ENCODE peak calls at places on chromosomes 13 and 19, in six cellular contexts. One of them, this sample, is unnamed.

GRCh38 chr19:45472557-45473365 is 5.0 kb downstream of the FOSB start:
- DNase-seq in GM12878: no peak
- DNase-seq in HepG2: no peak
- DNase-seq in SK-N-SH: no peak
- DNase-seq in K562: no peak
- DNase-seq in H1: no peak
- DNase-seq in this sample: no peak

GRCh38 chr19:43674630-43674982 is 4.6 kb upstream of the PLAUR start:
- DNase-seq in H1: no peak
- DNase-seq in HepG2: no peak
- DNase-seq in GM12878: no peak
- DNase-seq in SK-N-SH: no peak
- DNase-seq in K562: no peak
- DNase-seq in this sample: no peak

GRCh38 chr19:58498316-58499020 is 13.3 kb downstream of the SLC27A5 start:
- DNase-seq in HepG2: no peak
- DNase-seq in SK-N-SH: no peak
- DNase-seq in H1: no peak
- DNase-seq in K562: peak; percentile 21
- DNase-seq in GM12878: no peak
- DNase-seq in this sample: no peak

GRCh38 chr19:50418186-50419021 is at the start of gene SPIB:
- DNase-seq in HepG2: no peak
- DNase-seq in SK-N-SH: no peak
- DNase-seq in GM12878: no peak
- DNase-seq in K562: no peak
- DNase-seq in H1: no peak
- DNase-seq in this sample: no peak

GRCh38 chr19:28213476-28214082 is 999.4 kb downstream of the UQCRFS1 start:
- DNase-seq in K562: peak; percentile 23
- DNase-seq in GM12878: no peak
- DNase-seq in HepG2: no peak
- DNase-seq in SK-N-SH: peak; percentile 22
- DNase-seq in H1: no peak
- DNase-seq in this sample: no peak

GRCh38 chr19:23800281-23800680 is 41.6 kb upstream of the ZNF681 start:
- DNase-seq in GM12878: no peak
- DNase-seq in H1: no peak
- DNase-seq in HepG2: no peak
- DNase-seq in SK-N-SH: no peak
- DNase-seq in K562: no peak
- DNase-seq in this sample: no peak

GRCh38 chr19:8515317-8515716 is 1.4 kb upstream of the ZNF414 start:
- DNase-seq in HepG2: no peak
- DNase-seq in GM12878: no peak
- DNase-seq in H1: no peak
- DNase-seq in K562: peak; percentile 54
- DNase-seq in SK-N-SH: no peak
- DNase-seq in this sample: peak; percentile 92

GRCh38 chr13:94620286-94620896 is 18.7 kb downstream of the GPR180 start:
- DNase-seq in GM12878: no peak
- DNase-seq in H1: no peak
- DNase-seq in K562: peak; percentile 68
- DNase-seq in SK-N-SH: peak; percentile 49
- DNase-seq in HepG2: peak; percentile 39
- DNase-seq in this sample: no peak

GRCh38 chr13:87527036-87527435 is 144.1 kb upstream of the SLITRK5 start:
- DNase-seq in H1: no peak
- DNase-seq in GM12878: no peak
- DNase-seq in HepG2: no peak
- DNase-seq in SK-N-SH: no peak
- DNase-seq in K562: no peak
- DNase-seq in this sample: no peak

GRCh38 chr13:29922281-29922821 is 71.9 kb upstream of the UBL3 start:
- DNase-seq in GM12878: no peak
- DNase-seq in K562: no peak
- DNase-seq in HepG2: no peak
- DNase-seq in SK-N-SH: no peak
- DNase-seq in H1: no peak
- DNase-seq in this sample: no peak

GRCh38 chr19:38729653-38730469 is 14.4 kb downstream of the CAPN12 start:
- DNase-seq in GM12878: no peak
- DNase-seq in HepG2: peak; percentile 57
- DNase-seq in K562: peak; percentile 87
- DNase-seq in SK-N-SH: peak; percentile 91
- DNase-seq in H1: peak; percentile 54
- DNase-seq in this sample: peak; percentile 66

GRCh38 chr19:45216677-45217076 is 28.5 kb downstream of the EXOC3L2 start:
- DNase-seq in SK-N-SH: no peak
- DNase-seq in K562: no peak
- DNase-seq in H1: no peak
- DNase-seq in HepG2: no peak
- DNase-seq in GM12878: no peak
- DNase-seq in this sample: no peak

GRCh38 chr19:18776288-18776594 is 14.9 kb downstream of the COMP start:
- DNase-seq in K562: peak; percentile 38
- DNase-seq in SK-N-SH: no peak
- DNase-seq in H1: no peak
- DNase-seq in HepG2: no peak
- DNase-seq in GM12878: no peak
- DNase-seq in this sample: no peak

GRCh38 chr19:18699403-18700054 is 16.0 kb downstream of the CRTC1 start:
- DNase-seq in HepG2: no peak
- DNase-seq in K562: peak; percentile 47
- DNase-seq in GM12878: no peak
- DNase-seq in H1: no peak
- DNase-seq in SK-N-SH: no peak
- DNase-seq in this sample: no peak

GRCh38 chr19:40831502-40832430 is 18.5 kb downstream of the CYP2A6 start:
- DNase-seq in HepG2: peak; percentile 96
- DNase-seq in H1: no peak
- DNase-seq in K562: peak; percentile 30
- DNase-seq in GM12878: no peak
- DNase-seq in SK-N-SH: no peak
- DNase-seq in this sample: peak; percentile 87

GRCh38 chr19:38985262-38985661 is 9.7 kb upstream of the FBXO17 start:
- DNase-seq in SK-N-SH: no peak
- DNase-seq in HepG2: no peak
- DNase-seq in K562: no peak
- DNase-seq in H1: no peak
- DNase-seq in GM12878: no peak
- DNase-seq in this sample: no peak

GRCh38 chr13:25141042-25141441 is 31.0 kb downstream of the AMER2 start:
- DNase-seq in K562: no peak
- DNase-seq in H1: no peak
- DNase-seq in GM12878: no peak
- DNase-seq in SK-N-SH: no peak
- DNase-seq in HepG2: no peak
- DNase-seq in this sample: no peak

GRCh38 chr19:47232422-47233211 is 1.6 kb upstream of the BBC3 start:
- DNase-seq in K562: no peak
- DNase-seq in H1: no peak
- DNase-seq in SK-N-SH: no peak
- DNase-seq in GM12878: no peak
- DNase-seq in HepG2: no peak
- DNase-seq in this sample: no peak

GRCh38 chr19:8552810-8553209 is 24.4 kb downstream of the MYO1F start:
- DNase-seq in HepG2: peak; percentile 58
- DNase-seq in K562: peak; percentile 69
- DNase-seq in H1: peak; percentile 10
- DNase-seq in SK-N-SH: peak; percentile 79
- DNase-seq in GM12878: no peak
- DNase-seq in this sample: no peak

GRCh38 chr19:7196721-7197168 is 97.5 kb downstream of the INSR start:
- DNase-seq in H1: no peak
- DNase-seq in HepG2: no peak
- DNase-seq in GM12878: no peak
- DNase-seq in SK-N-SH: no peak
- DNase-seq in K562: no peak
- DNase-seq in this sample: no peak

GRCh38 chr19:48728882-48729645 is 9.5 kb upstream of the MAMSTR start:
- DNase-seq in K562: no peak
- DNase-seq in GM12878: no peak
- DNase-seq in H1: no peak
- DNase-seq in SK-N-SH: no peak
- DNase-seq in HepG2: no peak
- DNase-seq in this sample: no peak

GRCh38 chr13:29301027-29301426 is 294.5 kb downstream of the SLC7A1 start:
- DNase-seq in GM12878: no peak
- DNase-seq in HepG2: no peak
- DNase-seq in SK-N-SH: no peak
- DNase-seq in K562: no peak
- DNase-seq in H1: peak; percentile 15
- DNase-seq in this sample: no peak

GRCh38 chr19:2032296-2032941 is 16.9 kb upstream of the BTBD2 start:
- DNase-seq in HepG2: no peak
- DNase-seq in H1: no peak
- DNase-seq in SK-N-SH: peak; percentile 91
- DNase-seq in K562: no peak
- DNase-seq in GM12878: no peak
- DNase-seq in this sample: peak; percentile 81

GRCh38 chr13:54312885-54313284 is 1284.3 kb downstream of the OLFM4 start:
- DNase-seq in GM12878: no peak
- DNase-seq in K562: no peak
- DNase-seq in SK-N-SH: no peak
- DNase-seq in HepG2: no peak
- DNase-seq in H1: no peak
- DNase-seq in this sample: no peak

GRCh38 chr13:39864221-39864620 is 208.8 kb downstream of the COG6 start:
- DNase-seq in HepG2: no peak
- DNase-seq in K562: no peak
- DNase-seq in H1: no peak
- DNase-seq in GM12878: no peak
- DNase-seq in SK-N-SH: no peak
- DNase-seq in this sample: no peak

GRCh38 chr13:52845334-52845761 is 3.1 kb downstream of the PCDH8 start:
- DNase-seq in HepG2: no peak
- DNase-seq in SK-N-SH: peak; percentile 50
- DNase-seq in H1: no peak
- DNase-seq in K562: no peak
- DNase-seq in GM12878: no peak
- DNase-seq in this sample: no peak

DNA sequence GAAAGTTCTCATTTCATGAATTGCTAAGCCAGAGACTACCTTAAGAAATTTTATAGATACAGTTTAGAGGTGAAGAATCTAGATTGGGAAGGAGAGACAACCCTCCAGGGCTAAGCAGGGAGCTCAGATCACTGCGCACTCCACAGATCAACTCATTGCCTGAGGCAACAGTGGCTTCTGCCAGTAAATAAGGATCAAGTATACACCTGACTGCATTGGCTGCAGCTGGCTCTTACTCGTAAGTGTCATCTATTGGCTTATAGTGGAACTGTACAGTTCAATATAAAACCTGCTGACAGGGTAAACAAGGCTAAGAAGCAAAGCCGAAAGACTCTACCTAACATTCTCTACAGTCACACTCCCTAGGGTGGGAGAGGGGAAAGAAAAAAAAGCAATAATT is 18.0 kb upstream of the C1QTNF9B start:
- DNase-seq in K562: no peak
- DNase-seq in SK-N-SH: no peak
- DNase-seq in GM12878: no peak
- DNase-seq in H1: no peak
- DNase-seq in HepG2: peak; percentile 8
- DNase-seq in this sample: no peak
- TF ChIP-seq CTCF in K562: no peak
- TF ChIP-seq CTCF in SK-N-SH: no peak
- TF ChIP-seq CTCF in GM12878: no peak
- TF ChIP-seq CTCF in H1: peak; percentile 6
- TF ChIP-seq CTCF in HepG2: no peak
- TF ChIP-seq CTCF in this sample: no peak

GRCh38 chr13:36086117-36086516 is 45.1 kb downstream of the DCLK1 start:
- DNase-seq in GM12878: no peak
- DNase-seq in K562: no peak
- DNase-seq in SK-N-SH: peak; percentile 40
- DNase-seq in HepG2: no peak
- DNase-seq in H1: peak; percentile 7
- DNase-seq in this sample: no peak

GRCh38 chr13:36088463-36088862 is 42.7 kb downstream of the DCLK1 start:
- DNase-seq in GM12878: no peak
- DNase-seq in H1: no peak
- DNase-seq in HepG2: no peak
- DNase-seq in SK-N-SH: no peak
- DNase-seq in K562: no peak
- DNase-seq in this sample: no peak

GRCh38 chr13:36089130-36089529 is 42.1 kb downstream of the DCLK1 start:
- DNase-seq in H1: no peak
- DNase-seq in K562: no peak
- DNase-seq in HepG2: no peak
- DNase-seq in SK-N-SH: no peak
- DNase-seq in GM12878: no peak
- DNase-seq in this sample: no peak

GRCh38 chr13:36090592-36090991 is 40.6 kb downstream of the DCLK1 start:
- DNase-seq in H1: no peak
- DNase-seq in HepG2: no peak
- DNase-seq in K562: peak; percentile 1
- DNase-seq in SK-N-SH: no peak
- DNase-seq in GM12878: no peak
- DNase-seq in this sample: no peak

GRCh38 chr13:36088001-36088400 is 43.2 kb downstream of the DCLK1 start:
- DNase-seq in GM12878: no peak
- DNase-seq in SK-N-SH: no peak
- DNase-seq in H1: no peak
- DNase-seq in HepG2: no peak
- DNase-seq in K562: no peak
- DNase-seq in this sample: no peak
- TF ChIP-seq GABPA in GM12878: no peak
- TF ChIP-seq GABPA in SK-N-SH: no peak
- TF ChIP-seq GABPA in H1: no peak
- TF ChIP-seq GABPA in HepG2: no peak
- TF ChIP-seq GABPA in K562: no peak
- TF ChIP-seq GABPA in this sample: no peak

DNA sequence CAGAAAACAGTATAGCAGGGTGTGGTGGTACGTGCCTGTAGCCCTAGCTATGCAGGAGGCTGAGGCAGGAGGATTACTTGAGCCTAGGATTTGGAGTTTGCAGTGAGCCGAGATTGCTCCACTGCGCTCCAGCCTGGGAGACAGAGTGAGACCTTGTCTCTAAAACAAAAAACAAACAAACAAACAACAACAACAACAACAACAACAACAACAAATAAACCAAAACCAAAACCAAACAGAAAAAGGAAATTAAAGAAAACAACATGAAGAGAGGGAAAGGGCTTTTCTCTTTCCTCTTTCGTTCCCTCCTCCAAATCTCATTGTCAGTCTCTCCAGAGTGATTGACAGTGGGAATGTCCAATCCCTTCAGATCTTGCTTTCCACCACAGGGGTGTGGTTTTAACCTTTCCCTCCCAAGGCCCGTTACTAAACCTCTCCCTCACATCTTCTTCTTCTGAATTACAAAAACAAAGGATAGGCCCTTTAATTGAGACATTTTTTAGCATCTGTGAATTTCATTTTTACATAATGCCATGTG is 341.2 kb downstream of the HS6ST3 start:
- DNase-seq in K562: no peak
- DNase-seq in GM12878: no peak
- DNase-seq in HepG2: no peak
- DNase-seq in SK-N-SH: no peak
- DNase-seq in H1: no peak
- DNase-seq in this sample: no peak
- TF ChIP-seq CTCF in K562: no peak
- TF ChIP-seq CTCF in GM12878: no peak
- TF ChIP-seq CTCF in HepG2: no peak
- TF ChIP-seq CTCF in SK-N-SH: no peak
- TF ChIP-seq CTCF in H1: no peak
- TF ChIP-seq CTCF in this sample: no peak

GRCh38 chr13:79679334-79679733 is 198.4 kb downstream of the NDFIP2 start:
- DNase-seq in GM12878: no peak
- DNase-seq in H1: peak; percentile 21
- DNase-seq in SK-N-SH: peak; percentile 12
- DNase-seq in HepG2: peak; percentile 53
- DNase-seq in K562: peak; percentile 61
- DNase-seq in this sample: peak; percentile 80
- TF ChIP-seq GABPA in GM12878: no peak
- TF ChIP-seq GABPA in H1: no peak
- TF ChIP-seq GABPA in SK-N-SH: no peak
- TF ChIP-seq GABPA in HepG2: no peak
- TF ChIP-seq GABPA in K562: no peak
- TF ChIP-seq GABPA in this sample: no peak